ENCODE peak calls at places on chromosome 14, in ten cellular contexts. S is AG10803; H is hepatocyte; D is prostate gland; G is endothelial cell; X is BJ; Z is mesothelial cell of epicardium; F is activated CD8-positive, alpha-beta T cell treated with anti-CD3 and anti-CD28 coated beads for 36 hours; N is Peyer's patch; Q is Caco-2. C is an unnamed sample.

GRCh38 chr14:70033561-70033960 is 154.3 kb downstream of the SMOC1 start:
- DNase-seq in S (no peak), H (no peak), D (no peak), G (no peak), X (no peak), Z (no peak), F (no peak), N (no peak), Q (no peak), C (no peak)

GRCh38 chr14:41609704-41610183 is 3.1 kb downstream of the LRFN5 start:
- DNase-seq in S (peak), H (peak), D (peak), G (peak), X (no peak), Z (peak), F (peak), N (no peak), Q (no peak), C (no peak)

GRCh38 chr14:105099778-105100177 is 34.5 kb upstream of the GPR132 start:
- DNase-seq in S (no peak), H (no peak), D (no peak), G (no peak), X (no peak), Z (no peak), F (no peak), N (no peak), Q (no peak), C (no peak)

GRCh38 chr14:77199590-77199989 is 18.0 kb downstream of the TMEM63C start:
- DNase-seq in S (no peak), H (no peak), D (no peak), G (no peak), X (no peak), Z (no peak), F (no peak), N (no peak), Q (no peak), C (no peak)

GRCh38 chr14:72478397-72479025 is 415.4 kb downstream of the DPF3 start:
- DNase-seq in S (no peak), H (no peak), D (no peak), G (no peak), X (no peak), Z (no peak), F (no peak), N (no peak), Q (no peak), C (no peak)

GRCh38 chr14:71588028-71588427 is 344.2 kb upstream of the RGS6 start:
- DNase-seq in S (peak), H (peak), D (no peak), G (no peak), X (no peak), Z (no peak), F (no peak), N (no peak), Q (no peak), C (no peak)

GRCh38 chr14:85118274-85118673 is 411.7 kb upstream of the FLRT2 start:
- DNase-seq in S (no peak), H (no peak), D (no peak), G (no peak), X (no peak), Z (no peak), F (no peak), N (no peak), Q (no peak), C (no peak)

GRCh38 chr14:44940944-44941343 is 20.8 kb downstream of the KLHL28 start:
- DNase-seq in S (no peak), H (no peak), D (no peak), G (no peak), X (no peak), Z (no peak), F (no peak), N (no peak), Q (no peak), C (no peak)

GRCh38 chr14:83969998-83970397 is 1559.9 kb upstream of the FLRT2 start:
- DNase-seq in S (no peak), H (no peak), D (no peak), G (no peak), X (no peak), Z (no peak), F (no peak), N (no peak), Q (no peak), C (no peak)

GRCh38 chr14:23565626-23566025 is 2.0 kb downstream of the AP1G2 start:
- DNase-seq in S (no peak), H (no peak), D (no peak), G (no peak), X (no peak), Z (no peak), F (no peak), N (no peak), Q (no peak), C (no peak)

GRCh38 chr14:60515244-60515695 is 6.3 kb downstream of the SIX6 start:
- DNase-seq in S (no peak), H (peak), D (no peak), G (peak), X (no peak), Z (no peak), F (peak), N (no peak), Q (no peak), C (no peak)

GRCh38 chr14:32703246-32703645 is 235.4 kb upstream of the NPAS3 start:
- DNase-seq in S (peak), H (no peak), D (no peak), G (no peak), X (no peak), Z (no peak), F (no peak), N (no peak), Q (no peak), C (no peak)

GRCh38 chr14:81437226-81437625 is 37.1 kb upstream of the STON2 start:
- DNase-seq in S (no peak), H (no peak), D (no peak), G (no peak), X (no peak), Z (no peak), F (no peak), N (no peak), Q (peak), C (no peak)

GRCh38 chr14:33800735-33801163 is 150.1 kb downstream of the EGLN3 start:
- DNase-seq in S (no peak), H (no peak), D (no peak), G (no peak), X (no peak), Z (no peak), F (no peak), N (no peak), Q (no peak), C (no peak)

GRCh38 chr14:87063181-87063580 is 929.8 kb downstream of the GALC start:
- DNase-seq in S (no peak), H (no peak), D (no peak), G (no peak), X (no peak), Z (no peak), F (no peak), N (no peak), Q (no peak), C (no peak)

GRCh38 chr14:77904218-77904617 is 104.3 kb downstream of the ADCK1 start:
- DNase-seq in S (no peak), H (no peak), D (no peak), G (no peak), X (no peak), Z (no peak), F (no peak), N (no peak), Q (no peak), C (no peak)

GRCh38 chr14:49240383-49240782 is 345.8 kb downstream of the RPS29 start:
- DNase-seq in S (no peak), H (no peak), D (no peak), G (no peak), X (no peak), Z (no peak), F (no peak), N (no peak), Q (no peak), C (no peak)

GRCh38 chr14:33914676-33915516 is 36.0 kb downstream of the EGLN3 start:
- DNase-seq in S (peak), H (peak), D (no peak), G (no peak), X (peak), Z (no peak), F (no peak), N (no peak), Q (no peak), C (no peak)

GRCh38 chr14:34983148-34983760 is 462 bp downstream of the SRP54 start:
- DNase-seq in S (no peak), H (no peak), D (no peak), G (no peak), X (no peak), Z (peak), F (no peak), N (no peak), Q (no peak), C (no peak)

GRCh38 chr14:55285048-55285652 is 13.9 kb downstream of the FBXO34 start:
- DNase-seq in S (no peak), H (no peak), D (no peak), G (no peak), X (no peak), Z (no peak), F (no peak), N (no peak), Q (no peak), C (no peak)

GRCh38 chr14:93207468-93208308 is 632 bp downstream of the UBR7 start:
- DNase-seq in S (peak), H (peak), D (no peak), G (peak), X (no peak), Z (no peak), F (peak), N (no peak), Q (peak), C (no peak)

GRCh38 chr14:79602742-79603141 is 608.6 kb downstream of the DIO2 start:
- DNase-seq in S (no peak), H (no peak), D (no peak), G (no peak), X (no peak), Z (no peak), F (no peak), N (no peak), Q (no peak), C (no peak)

GRCh38 chr14:77498120-77498979 is at the start of gene ISM2:
- DNase-seq in S (peak), H (peak), D (peak), G (peak), X (no peak), Z (no peak), F (peak), N (peak), Q (peak), C (peak)

GRCh38 chr14:97058589-97058988 is 261.4 kb downstream of the VRK1 start:
- DNase-seq in S (no peak), H (no peak), D (no peak), G (no peak), X (no peak), Z (no peak), F (no peak), N (no peak), Q (no peak), C (no peak)

GRCh38 chr14:35342160-35343010 is 50.2 kb downstream of the PSMA6 start:
- DNase-seq in S (peak), H (no peak), D (peak), G (no peak), X (no peak), Z (no peak), F (no peak), N (no peak), Q (no peak), C (no peak)

GRCh38 chr14:95123895-95124579 is 33.3 kb downstream of the DICER1 start:
- DNase-seq in S (no peak), H (no peak), D (no peak), G (no peak), X (no peak), Z (no peak), F (no peak), N (no peak), Q (no peak), C (no peak)

GRCh38 chr14:74290415-74290814 is 12.3 kb downstream of the ABCD4 start:
- DNase-seq in S (no peak), H (no peak), D (no peak), G (no peak), X (no peak), Z (no peak), F (peak), N (no peak), Q (no peak), C (no peak)
- TF ChIP-seq CTCF in S (peak), H (peak), D (no peak), G (peak), X (peak), Z (peak), F (peak), N (peak), Q (peak), C (no peak)

GRCh38 chr14:75067212-75067611 is 2.2 kb upstream of the ZC2HC1C start:
- DNase-seq in S (no peak), H (no peak), D (no peak), G (no peak), X (no peak), Z (no peak), F (no peak), N (no peak), Q (no peak), C (no peak)

GRCh38 chr14:75060420-75060819 is 3.4 kb downstream of the ACYP1 start:
- DNase-seq in S (no peak), H (no peak), D (no peak), G (no peak), X (no peak), Z (no peak), F (no peak), N (no peak), Q (no peak), C (no peak)

GRCh38 chr14:75064205-75064567 is 362 bp upstream of the ACYP1 start:
- DNase-seq in S (no peak), H (no peak), D (no peak), G (no peak), X (no peak), Z (no peak), F (no peak), N (no peak), Q (no peak), C (no peak)

GRCh38 chr14:75063013-75063412 is 811 bp downstream of the ACYP1 start:
- DNase-seq in S (no peak), H (no peak), D (no peak), G (no peak), X (no peak), Z (no peak), F (peak), N (no peak), Q (no peak), C (no peak)

DNA sequence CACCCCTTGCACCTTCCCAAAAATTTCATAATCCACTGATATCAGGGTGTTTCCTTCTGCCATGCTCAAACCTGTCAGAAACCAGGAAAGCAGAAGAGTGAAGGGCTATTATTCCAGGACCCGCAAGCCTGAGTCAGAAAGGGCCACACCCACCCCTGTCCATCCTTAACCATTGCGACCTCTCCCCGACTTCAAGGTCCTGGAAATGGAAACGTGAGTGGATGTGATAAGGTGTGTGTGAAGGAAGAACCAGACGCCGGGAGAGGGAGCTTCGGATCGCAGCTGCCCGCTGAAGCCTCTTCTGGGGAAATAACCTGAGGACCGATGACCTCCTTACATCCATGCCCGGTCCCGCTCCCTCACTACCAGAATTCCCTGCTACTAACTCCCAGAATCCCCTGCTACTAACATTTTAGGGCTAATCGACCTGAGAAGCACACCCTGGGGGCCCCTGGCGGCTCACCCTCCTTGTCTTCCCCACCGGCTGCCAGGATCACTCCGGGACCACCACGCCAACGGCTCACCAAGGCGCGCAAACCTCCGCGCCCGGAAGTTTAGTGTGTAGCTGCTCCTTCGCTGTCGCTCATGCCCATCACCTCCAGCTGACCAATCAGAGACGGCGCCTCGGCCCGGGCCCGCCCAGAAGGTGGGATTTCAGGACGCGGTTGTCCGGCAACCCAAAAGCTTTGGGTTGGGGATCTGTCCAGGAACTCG is at the start of gene ACYP1:
- DNase-seq in S (peak), H (peak), D (peak), G (peak), X (no peak), Z (peak), F (peak), N (peak), Q (peak), C (peak)
- TF ChIP-seq CTCF in S (no peak), H (no peak), D (no peak), G (no peak), X (no peak), Z (no peak), F (no peak), N (no peak), Q (no peak), C (no peak)

DNA sequence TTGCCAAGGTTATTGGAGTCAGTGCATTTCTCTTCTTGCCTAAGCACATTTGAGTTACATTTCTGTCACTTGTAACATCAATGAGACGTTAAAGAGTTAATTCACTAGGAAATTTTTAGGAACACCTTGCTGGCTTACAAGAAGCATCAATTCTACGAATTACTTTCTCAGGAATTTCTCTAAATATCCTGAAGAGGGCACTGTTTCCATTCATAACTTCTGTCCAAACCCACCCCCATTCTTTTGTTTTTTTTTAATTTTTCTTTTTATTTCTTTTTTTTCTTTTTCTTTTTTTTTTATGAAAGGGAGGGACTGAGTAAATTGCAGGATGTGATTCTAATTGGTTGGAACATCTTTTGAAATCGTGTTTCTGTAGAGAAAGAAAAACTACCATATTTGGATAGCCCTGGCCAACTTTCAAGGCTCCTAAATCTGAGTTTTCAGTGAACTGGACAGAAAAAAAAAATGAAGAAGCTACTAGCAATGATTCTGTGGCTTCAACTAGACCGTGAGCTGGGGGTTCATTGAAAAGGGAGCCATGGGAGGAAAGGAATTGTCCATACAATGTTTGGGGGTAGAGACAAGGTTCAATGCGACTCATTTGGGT is 285.3 kb downstream of the DAD1 start:
- DNase-seq in S (peak), H (no peak), D (no peak), G (no peak), X (no peak), Z (no peak), F (no peak), N (no peak), Q (no peak), C (no peak)
- TF ChIP-seq CTCF in S (peak), H (peak), D (peak), G (peak), X (peak), Z (peak), F (no peak), N (no peak), Q (peak), C (no peak)

GRCh38 chr14:99576304-99576703 is 27.7 kb downstream of the CCDC85C start:
- DNase-seq in S (no peak), H (no peak), D (no peak), G (no peak), X (no peak), Z (no peak), F (no peak), N (peak), Q (peak), C (no peak)
- TF ChIP-seq CTCF in S (no peak), H (no peak), D (no peak), G (no peak), X (no peak), Z (no peak), F (no peak), N (no peak), Q (no peak), C (no peak)

GRCh38 chr14:106556665-106557289 is 1030.4 kb downstream of the TMEM121 start:
- DNase-seq in S (no peak), H (no peak), D (peak), G (no peak), X (no peak), Z (no peak), F (peak), N (peak), Q (peak), C (peak)
- TF ChIP-seq CTCF in S (no peak), H (no peak), D (peak), G (no peak), X (peak), Z (no peak), F (peak), N (peak), Q (peak), C (peak)

C was measured in activated B cell treated with CpG ODN at 0.5 μM for 24 hours.